ENCODE peak calls at places on chromosomes 5 and 9, in six cellular contexts. Q is H9, Y is mesendoderm, R is neuronal stem cell, F is trophoblast cell, C is IMR-90. Z is an unnamed sample.

GRCh38 chr5:141870226-141870625 is 8.0 kb downstream of the PCDH1 start:
- DNase-seq in Q (no peak), Y (no peak), R (no peak), F (peak), C (no peak), Z (no peak)

GRCh38 chr9:4517274-4517673 is 27.0 kb downstream of the SLC1A1 start:
- DNase-seq in Q (no peak), Y (no peak), R (no peak), F (peak), C (peak), Z (no peak)

GRCh38 chr5:143511736-143512135 is 108.2 kb upstream of the NR3C1 start:
- DNase-seq in Q (no peak), Y (no peak), R (no peak), F (no peak), C (no peak), Z (no peak)

GRCh38 chr5:179803651-179804598 is 2.7 kb downstream of the MGAT4B start:
- DNase-seq in Q (no peak), Y (no peak), R (no peak), F (no peak), C (peak), Z (peak)

GRCh38 chr5:53041071-53041692 is 52.0 kb downstream of the ITGA2 start:
- DNase-seq in Q (no peak), Y (no peak), R (no peak), F (peak), C (peak), Z (peak)

GRCh38 chr9:101398930-101399640 is 434 bp downstream of the ZNF189 start:
- DNase-seq in Q (no peak), Y (no peak), R (no peak), F (no peak), C (no peak), Z (no peak)

GRCh38 chr9:131319486-131319885 is 30.0 kb downstream of the PLPP7 start:
- DNase-seq in Q (no peak), Y (no peak), R (no peak), F (peak), C (no peak), Z (no peak)

GRCh38 chr5:127153521-127153920 is 80.2 kb upstream of the C5orf63 start:
- DNase-seq in Q (no peak), Y (no peak), R (no peak), F (no peak), C (no peak), Z (no peak)

GRCh38 chr5:107698286-107698685 is 27.5 kb upstream of the EFNA5 start:
- DNase-seq in Q (no peak), Y (no peak), R (no peak), F (no peak), C (peak), Z (no peak)

GRCh38 chr9:70470050-70471015 is 55.9 kb upstream of the KLF9 start:
- DNase-seq in Q (no peak), Y (no peak), R (no peak), F (no peak), C (no peak), Z (peak)

GRCh38 chr5:153900703-153901395 is 137.9 kb downstream of the FAM114A2 start:
- DNase-seq in Q (no peak), Y (no peak), R (no peak), F (peak), C (peak), Z (peak)

GRCh38 chr9:76725181-76725580 is 39.1 kb upstream of the PCA3 start:
- DNase-seq in Q (no peak), Y (no peak), R (no peak), F (no peak), C (no peak), Z (no peak)

GRCh38 chr9:126642839-126643238 is 29.1 kb downstream of the LMX1B start:
- DNase-seq in Q (no peak), Y (peak), R (no peak), F (no peak), C (no peak), Z (no peak)

GRCh38 chr9:114311571-114312512 is 11.1 kb upstream of the ORM1 start:
- DNase-seq in Q (no peak), Y (no peak), R (no peak), F (no peak), C (no peak), Z (no peak)

GRCh38 chr5:109413463-109413862 is 3.7 kb upstream of the PJA2 start:
- DNase-seq in Q (no peak), Y (peak), R (peak), F (no peak), C (peak), Z (peak)

GRCh38 chr5:154850255-154851062 is at the start of gene FAXDC2:
- DNase-seq in Q (peak), Y (peak), R (peak), F (peak), C (peak), Z (peak)

GRCh38 chr5:125337222-125337768 is 590.9 kb upstream of the ZNF608 start:
- DNase-seq in Q (no peak), Y (no peak), R (no peak), F (no peak), C (peak), Z (peak)

GRCh38 chr5:160929343-160929742 is 77.3 kb upstream of the ATP10B start:
- DNase-seq in Q (no peak), Y (no peak), R (no peak), F (peak), C (no peak), Z (no peak)

GRCh38 chr9:88532320-88532719 is 2.7 kb upstream of the NXNL2 start:
- DNase-seq in Q (peak), Y (peak), R (peak), F (peak), C (peak), Z (peak)

GRCh38 chr5:154384480-154385235 is 61.1 kb upstream of the SAP30L start:
- DNase-seq in Q (no peak), Y (peak), R (no peak), F (no peak), C (no peak), Z (no peak)

GRCh38 chr5:128537999-128538248 is at the start of gene FBN2:
- DNase-seq in Q (no peak), Y (no peak), R (no peak), F (no peak), C (no peak), Z (no peak)
- H4K8ac ChIP-seq in Q (no peak), Y (no peak), R (peak), F (peak), C (peak), Z (peak)

DNA sequence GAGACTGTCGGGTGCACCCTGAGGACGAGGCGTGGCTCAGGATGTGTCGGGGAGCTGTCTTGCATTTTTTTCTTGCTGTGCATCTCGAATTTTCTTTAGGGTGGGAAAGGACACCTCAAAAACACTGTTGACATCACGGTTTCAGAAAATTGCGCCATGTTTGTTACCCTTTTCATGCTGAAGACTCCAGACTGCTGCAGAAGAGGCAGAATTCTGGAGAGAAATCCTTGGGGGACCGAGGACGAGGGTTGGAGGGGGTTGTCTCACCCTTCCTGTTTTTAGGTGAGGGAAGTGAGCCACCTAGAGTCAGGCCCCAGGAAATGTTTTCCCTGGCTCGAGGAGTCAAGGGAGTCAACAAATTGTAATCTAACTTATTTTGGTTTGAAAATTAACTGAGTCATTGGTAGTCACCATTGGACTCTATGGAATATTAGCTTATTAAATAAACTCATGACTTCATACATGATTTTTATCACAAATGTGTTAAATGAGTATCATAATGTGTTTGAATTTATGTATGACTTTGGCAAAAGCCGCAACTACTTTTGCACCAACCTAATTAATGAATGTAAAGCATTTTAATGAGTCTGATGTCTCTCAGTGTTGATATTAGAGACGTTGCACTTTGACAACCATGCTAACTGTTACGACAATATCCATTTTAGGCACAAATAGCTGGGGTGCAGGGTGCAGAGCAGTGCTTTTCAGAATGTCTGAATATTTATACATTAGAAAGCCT is 724 bp upstream of the LYSMD3 start:
- DNase-seq in Q (peak), Y (peak), R (peak), F (peak), C (peak), Z (peak)
- H4K8ac ChIP-seq in Q (no peak), Y (no peak), R (no peak), F (peak), C (peak), Z (peak)

GRCh38 chr5:172005708-172006377 is 595 bp downstream of the FBXW11 start:
- DNase-seq in Q (peak), Y (peak), R (peak), F (peak), C (no peak), Z (peak)
- H4K8ac ChIP-seq in Q (no peak), Y (no peak), R (no peak), F (peak), C (peak), Z (no peak)

GRCh38 chr5:132501961-132502931 is 11.7 kb upstream of the IRF1 start:
- DNase-seq in Q (no peak), Y (no peak), R (no peak), F (no peak), C (peak), Z (peak)
- H4K8ac ChIP-seq in Q (no peak), Y (no peak), R (peak), F (no peak), C (peak), Z (peak)

GRCh38 chr5:181111010-181111409 is 20.0 kb downstream of the OR2V1 start:
- DNase-seq in Q (no peak), Y (no peak), R (no peak), F (no peak), C (no peak), Z (no peak)

GRCh38 chr5:181119105-181119504 is 11.9 kb downstream of the OR2V1 start:
- DNase-seq in Q (no peak), Y (no peak), R (no peak), F (no peak), C (no peak), Z (no peak)

GRCh38 chr5:181114844-181115778 is 15.9 kb downstream of the OR2V1 start:
- DNase-seq in Q (peak), Y (peak), R (no peak), F (peak), C (peak), Z (no peak)

GRCh38 chr5:181118369-181118768 is 12.6 kb downstream of the OR2V1 start:
- DNase-seq in Q (no peak), Y (no peak), R (no peak), F (no peak), C (no peak), Z (no peak)

DNA sequence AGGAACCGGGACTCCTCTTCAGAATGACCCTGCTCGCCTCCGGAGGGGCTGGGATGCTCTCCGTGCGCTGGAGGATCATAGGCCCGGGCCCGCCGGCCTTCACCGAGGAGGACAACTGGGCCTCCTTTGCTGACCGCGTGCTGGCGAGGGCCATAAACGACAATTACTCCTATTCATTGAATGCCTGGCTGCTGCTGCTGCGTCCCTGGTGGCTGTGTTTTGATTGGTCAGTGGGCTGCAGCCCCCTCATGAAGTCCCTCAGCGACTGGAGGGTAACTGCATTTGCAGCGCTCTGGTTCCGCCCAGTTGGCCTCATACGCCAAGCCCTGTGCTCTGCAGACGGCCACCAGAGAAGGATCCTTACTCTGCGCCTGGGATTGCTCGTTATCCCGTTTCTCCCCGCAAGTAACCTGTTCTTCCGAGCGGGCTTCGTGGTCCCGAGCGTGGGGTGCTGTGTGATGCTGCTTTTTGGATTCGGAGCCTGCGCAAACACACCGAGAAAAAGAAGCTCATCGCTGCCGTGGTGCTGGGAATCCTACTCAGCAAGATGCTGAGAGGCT is 16.6 kb downstream of the OR2V1 start:
- DNase-seq in Q (peak), Y (peak), R (no peak), F (no peak), C (no peak), Z (no peak)
- H4K8ac ChIP-seq in Q (no peak), Y (no peak), R (no peak), F (no peak), C (no peak), Z (no peak)